ENCODE peak calls at places on chromosomes 12 and 14, in seven cellular contexts. N, U, L, E, I, Z and A are unnamed samples.

GRCh38 chr12:123397400-123397799 is 13.5 kb downstream of the KMT5A start:
- DNase-seq in U (no peak), E (no peak), Z (no peak), L (no peak), I (no peak), N (no peak), A (no peak)

GRCh38 chr12:59040043-59040442 is 119.7 kb upstream of the LRIG3 start:
- DNase-seq in L (no peak), U (no peak), Z (no peak), E (no peak), N (no peak), I (no peak), A (no peak)

GRCh38 chr14:31208546-31209424 is 1.2 kb upstream of the HECTD1 start:
- DNase-seq in E (no peak), L (no peak), N (no peak), U (no peak), I (no peak), Z (no peak), A (no peak)

GRCh38 chr12:2052861-2053674 is at the start of gene CACNA1C:
- DNase-seq in L (peak; percentile 52), Z (no peak), E (peak; percentile 64), U (no peak), I (peak; percentile 82), N (peak; percentile 36), A (no peak)

GRCh38 chr14:86673523-86673969 is 1143.6 kb downstream of the FLRT2 start:
- DNase-seq in Z (no peak), U (no peak), E (peak; percentile 4), L (no peak), I (no peak), N (no peak), A (no peak)

GRCh38 chr12:12983420-12984035 is 16.5 kb downstream of the HEBP1 start:
- DNase-seq in L (peak; percentile 57), I (no peak), N (no peak), E (no peak), Z (no peak), U (no peak), A (no peak)

GRCh38 chr14:74710477-74710876 is 2.4 kb downstream of the AREL1 start:
- DNase-seq in U (no peak), N (no peak), I (no peak), E (no peak), L (no peak), Z (no peak), A (no peak)

GRCh38 chr14:95265106-95266094 is 54.3 kb downstream of the CLMN start:
- DNase-seq in E (peak; percentile 84), U (no peak), Z (no peak), I (no peak), N (no peak), L (no peak), A (no peak)

GRCh38 chr14:95664546-95664945 is 21.7 kb upstream of the TCL1B start:
- DNase-seq in E (no peak), I (no peak), L (no peak), N (no peak), U (no peak), Z (no peak), A (no peak)

GRCh38 chr12:30694971-30695326 is 720 bp downstream of the IPO8 start:
- DNase-seq in N (no peak), Z (peak; percentile 78), I (no peak), E (peak; percentile 30), U (no peak), L (peak; percentile 31), A (peak; percentile 50)

GRCh38 chr12:90163975-90164374 is 455.3 kb upstream of the ATP2B1 start:
- DNase-seq in U (no peak), E (no peak), I (no peak), Z (no peak), L (no peak), N (no peak), A (no peak)

GRCh38 chr12:105769486-105769885 is 369.3 kb downstream of the NUAK1 start:
- DNase-seq in L (no peak), N (no peak), I (no peak), U (no peak), Z (no peak), E (no peak), A (no peak)

GRCh38 chr12:63991036-63991547 is 146.6 kb downstream of the SRGAP1 start:
- DNase-seq in U (no peak), E (no peak), Z (no peak), N (no peak), L (no peak), I (no peak), A (no peak)

GRCh38 chr12:57088442-57089258 is at the start of gene NAB2:
- DNase-seq in U (peak; percentile 79), E (peak; percentile 97), L (peak; percentile 96), N (peak; percentile 92), Z (peak; percentile 99), I (peak; percentile 98), A (peak; percentile 99)

GRCh38 chr14:32366256-32366655 is 37.2 kb downstream of the AKAP6 start:
- DNase-seq in U (no peak), E (peak; percentile 22), Z (no peak), N (no peak), L (no peak), I (no peak), A (no peak)

GRCh38 chr14:69086537-69086936 is 66.4 kb downstream of the DCAF5 start:
- DNase-seq in I (no peak), L (no peak), E (peak; percentile 28), U (no peak), N (no peak), Z (no peak), A (no peak)

DNA sequence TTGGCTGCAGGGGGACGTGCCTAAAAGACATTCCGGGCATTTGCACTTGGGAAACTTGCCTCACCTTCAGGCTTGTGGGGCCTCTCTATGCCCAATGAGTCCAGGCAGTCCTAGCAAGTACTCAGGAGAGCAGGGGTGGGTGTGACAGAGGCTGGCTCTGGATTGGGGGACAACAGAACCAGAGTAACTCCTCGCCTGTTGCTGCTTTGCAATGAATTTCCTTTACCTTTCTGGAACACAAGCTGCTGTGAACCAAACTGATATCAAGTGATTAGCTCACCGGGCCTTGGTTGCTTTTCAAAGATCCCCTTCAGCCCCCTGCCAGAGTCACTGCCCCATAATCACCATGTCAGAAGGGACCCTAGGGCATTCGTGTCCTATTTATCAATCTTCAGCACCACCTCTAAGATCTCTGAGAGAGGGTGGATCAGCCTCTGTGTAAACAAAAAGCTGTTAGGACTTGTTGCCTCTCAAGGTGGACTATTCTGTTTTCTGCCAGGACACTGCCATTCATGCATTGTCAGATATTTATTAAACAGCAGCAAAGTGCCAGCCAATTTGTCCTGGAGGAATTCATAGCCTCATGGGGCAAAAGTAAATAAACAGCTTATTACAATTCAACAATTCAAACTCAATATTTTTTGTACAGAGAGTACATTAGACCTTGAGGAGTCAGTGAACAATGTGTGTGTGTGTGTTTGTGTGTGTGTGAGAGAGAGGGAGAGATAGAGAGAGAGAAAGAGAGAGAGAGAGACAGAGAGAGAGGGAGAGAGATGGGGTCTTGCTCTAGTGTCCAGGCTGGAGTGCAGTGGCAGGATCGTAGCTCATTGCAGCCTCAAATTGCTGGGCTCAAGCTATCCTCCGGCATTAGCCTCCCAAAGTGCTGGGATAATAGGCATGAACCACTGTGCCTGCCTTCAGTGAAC is 11.3 kb downstream of the NFATC4 start:
- DNase-seq in U (no peak), L (no peak), E (no peak), I (no peak), N (no peak), Z (no peak), A (no peak)
- H3K27ac ChIP-seq in U (peak overlapping the region; percentile 68), L (no peak overlapping the region), E (peak overlapping the region; percentile 10), I (no peak overlapping the region), N (no peak overlapping the region), Z (no peak overlapping the region), A (no peak overlapping the region)

DNA sequence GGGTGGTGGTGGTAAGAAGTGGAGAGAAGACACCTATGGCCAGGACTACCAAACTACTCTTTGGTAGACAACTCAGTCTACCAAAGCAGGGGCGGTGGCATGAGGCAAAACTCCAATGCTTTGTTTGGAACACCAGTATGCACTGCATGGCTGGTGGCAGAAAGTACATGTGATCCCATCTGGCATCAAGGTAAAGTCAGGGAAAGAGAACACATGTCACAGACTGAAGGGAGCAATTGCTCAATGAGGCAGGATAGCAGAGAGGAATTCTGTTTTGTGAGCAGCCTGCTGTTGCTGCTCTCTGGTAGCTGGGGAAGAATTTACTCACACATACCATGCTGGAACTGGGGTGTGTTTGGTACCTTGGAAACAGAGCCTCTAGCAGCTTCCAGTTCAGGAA is 84.8 kb downstream of the HELB start:
- DNase-seq in I (no peak), U (no peak), E (no peak), N (no peak), Z (no peak), L (no peak), A (no peak)
- H3K4me3 ChIP-seq in I (no peak overlapping the region), U (no peak overlapping the region), E (no peak overlapping the region), N (no peak overlapping the region), Z (no peak overlapping the region), L (no peak overlapping the region), A (no peak overlapping the region)

DNA sequence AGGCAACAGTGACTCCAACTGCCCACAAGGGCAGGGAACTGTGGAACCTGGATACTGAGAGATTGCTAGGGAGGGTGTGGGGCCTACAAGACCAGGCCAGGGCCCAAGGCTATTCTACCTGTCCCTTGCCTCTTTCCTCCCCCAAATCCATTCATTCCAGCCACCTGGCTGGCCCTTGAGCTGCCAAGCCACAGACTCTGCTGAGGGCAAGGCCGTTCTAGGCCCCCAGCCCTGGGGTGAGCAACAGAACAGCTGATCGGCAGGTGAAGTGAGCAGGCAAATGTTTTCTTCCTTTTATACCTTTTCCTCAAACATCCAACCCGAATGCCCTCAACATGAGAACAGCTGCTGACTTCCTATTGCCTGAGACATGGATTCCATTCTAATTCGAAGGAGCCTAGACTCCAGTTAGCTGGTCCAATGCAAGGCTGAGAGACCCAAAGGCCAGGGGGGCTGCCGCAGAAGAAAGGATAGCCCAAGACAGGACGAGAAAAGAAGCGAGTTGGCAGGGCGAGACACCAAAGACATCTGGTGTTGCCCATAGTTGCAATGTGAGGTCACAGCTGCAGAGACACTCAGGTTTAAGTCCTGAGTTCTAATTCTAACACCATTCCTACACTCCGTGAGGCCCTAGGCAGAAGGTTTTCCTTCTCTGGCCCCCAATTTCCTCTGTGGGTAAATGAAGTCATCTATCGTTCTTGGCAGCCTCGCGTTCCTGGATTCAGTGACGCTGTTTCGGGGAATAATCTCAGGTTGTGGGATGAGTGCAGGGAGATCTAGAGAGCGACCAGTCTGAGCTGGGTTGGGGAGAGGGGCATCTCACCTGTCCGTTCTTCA is 1.7 kb downstream of the C1QL4 start:
- DNase-seq in U (no peak), N (no peak), L (no peak), E (no peak), I (no peak), Z (peak; percentile 37), A (no peak)
- H3K27me3 ChIP-seq in U (peaks cover 32% of the 10 kb centered on the region), N (peaks cover 18% of the 10 kb centered on the region), L (no peaks in the 10 kb centered on the region), E (peaks cover 12% of the 10 kb centered on the region), I (peaks cover 51% of the 10 kb centered on the region), Z (peaks cover 68% of the 10 kb centered on the region), A (peaks cover 86% of the 10 kb centered on the region)

GRCh38 chr12:54401127-54401526 is 16.6 kb upstream of the ZNF385A start:
- DNase-seq in L (no peak), Z (no peak), U (no peak), N (no peak), E (no peak), I (no peak), A (no peak)

GRCh38 chr12:54407183-54407905 is 11.7 kb downstream of the ITGA5 start:
- DNase-seq in L (no peak), Z (no peak), I (no peak), E (no peak), U (no peak), N (peak; percentile 8), A (no peak)

GRCh38 chr12:54405573-54405972 is 13.5 kb downstream of the ITGA5 start:
- DNase-seq in E (no peak), N (no peak), I (peak; percentile 20), L (no peak), Z (no peak), U (no peak), A (no peak)

GRCh38 chr12:54404061-54405004 is 14.7 kb downstream of the ITGA5 start:
- DNase-seq in E (no peak), U (no peak), Z (no peak), N (peak; percentile 61), I (peak; percentile 53), L (peak; percentile 70), A (peak; percentile 75)

GRCh38 chr12:54405106-54405505 is 14.0 kb downstream of the ITGA5 start:
- DNase-seq in E (no peak), N (peak; percentile 20), U (no peak), Z (no peak), I (peak; percentile 27), L (no peak), A (no peak)
- H3K27ac ChIP-seq in E (no peak overlapping the region), N (no peak overlapping the region), U (peak overlapping the region; percentile 55), Z (no peak overlapping the region), I (no peak overlapping the region), L (no peak overlapping the region), A (peak overlapping the region; percentile 93)